ENCODE peak calls at places on chromosomes 5 and 9, in nine cellular contexts. One of them, this sample, is unnamed.

GRCh38 chr9:70352356-70352755 is 62.1 kb downstream of the KLF9 start:
- DNase-seq in CD4-positive, alpha-beta T cell: no peak
- DNase-seq in mesothelial cell of epicardium: no peak
- DNase-seq in fibroblast of the aortic adventitia: peak
- DNase-seq in HepG2: no peak
- DNase-seq in BJ: peak
- DNase-seq in GM06990: no peak
- DNase-seq in SK-N-SH: no peak
- DNase-seq in tibial artery: no peak
- DNase-seq in this sample: peak

GRCh38 chr9:28999806-29000205 is 1426.5 kb upstream of the C9orf72 start:
- DNase-seq in fibroblast of the aortic adventitia: no peak
- DNase-seq in BJ: no peak
- DNase-seq in SK-N-SH: no peak
- DNase-seq in CD4-positive, alpha-beta T cell: no peak
- DNase-seq in HepG2: no peak
- DNase-seq in GM06990: no peak
- DNase-seq in tibial artery: no peak
- DNase-seq in mesothelial cell of epicardium: no peak
- DNase-seq in this sample: no peak

GRCh38 chr9:16628421-16628820 is 242.0 kb downstream of the BNC2 start:
- DNase-seq in CD4-positive, alpha-beta T cell: no peak
- DNase-seq in fibroblast of the aortic adventitia: peak
- DNase-seq in GM06990: no peak
- DNase-seq in BJ: no peak
- DNase-seq in mesothelial cell of epicardium: no peak
- DNase-seq in tibial artery: no peak
- DNase-seq in HepG2: no peak
- DNase-seq in SK-N-SH: no peak
- DNase-seq in this sample: no peak

GRCh38 chr9:113219186-113219936 is 1.7 kb downstream of the FKBP15 start:
- DNase-seq in BJ: no peak
- DNase-seq in GM06990: peak
- DNase-seq in fibroblast of the aortic adventitia: no peak
- DNase-seq in tibial artery: no peak
- DNase-seq in mesothelial cell of epicardium: no peak
- DNase-seq in CD4-positive, alpha-beta T cell: no peak
- DNase-seq in HepG2: no peak
- DNase-seq in SK-N-SH: no peak
- DNase-seq in this sample: no peak

GRCh38 chr9:459491-460444 is 245.1 kb downstream of the DOCK8 start:
- DNase-seq in HepG2: no peak
- DNase-seq in tibial artery: no peak
- DNase-seq in BJ: no peak
- DNase-seq in CD4-positive, alpha-beta T cell: no peak
- DNase-seq in SK-N-SH: no peak
- DNase-seq in fibroblast of the aortic adventitia: no peak
- DNase-seq in GM06990: no peak
- DNase-seq in mesothelial cell of epicardium: no peak
- DNase-seq in this sample: no peak

GRCh38 chr9:88177343-88177742 is 39.1 kb upstream of the SPATA31C2 start:
- DNase-seq in fibroblast of the aortic adventitia: no peak
- DNase-seq in tibial artery: no peak
- DNase-seq in CD4-positive, alpha-beta T cell: no peak
- DNase-seq in GM06990: no peak
- DNase-seq in SK-N-SH: no peak
- DNase-seq in mesothelial cell of epicardium: no peak
- DNase-seq in BJ: no peak
- DNase-seq in HepG2: no peak
- DNase-seq in this sample: no peak

GRCh38 chr5:141641634-141642278 is 5.0 kb downstream of the RELL2 start:
- DNase-seq in BJ: no peak
- DNase-seq in fibroblast of the aortic adventitia: peak
- DNase-seq in CD4-positive, alpha-beta T cell: no peak
- DNase-seq in SK-N-SH: no peak
- DNase-seq in GM06990: no peak
- DNase-seq in mesothelial cell of epicardium: no peak
- DNase-seq in tibial artery: no peak
- DNase-seq in HepG2: no peak
- DNase-seq in this sample: no peak

GRCh38 chr9:15354713-15355112 is 47.7 kb upstream of the TTC39B start:
- DNase-seq in tibial artery: no peak
- DNase-seq in BJ: no peak
- DNase-seq in CD4-positive, alpha-beta T cell: no peak
- DNase-seq in HepG2: peak
- DNase-seq in SK-N-SH: no peak
- DNase-seq in fibroblast of the aortic adventitia: no peak
- DNase-seq in mesothelial cell of epicardium: no peak
- DNase-seq in GM06990: no peak
- DNase-seq in this sample: no peak

GRCh38 chr5:66230551-66230950 is 86.5 kb downstream of the SREK1 start:
- DNase-seq in GM06990: no peak
- DNase-seq in fibroblast of the aortic adventitia: no peak
- DNase-seq in SK-N-SH: no peak
- DNase-seq in mesothelial cell of epicardium: no peak
- DNase-seq in BJ: no peak
- DNase-seq in CD4-positive, alpha-beta T cell: no peak
- DNase-seq in tibial artery: no peak
- DNase-seq in HepG2: no peak
- DNase-seq in this sample: no peak

GRCh38 chr5:55485073-55485472 is 49.7 kb downstream of the PLPP1 start:
- DNase-seq in CD4-positive, alpha-beta T cell: no peak
- DNase-seq in fibroblast of the aortic adventitia: no peak
- DNase-seq in mesothelial cell of epicardium: no peak
- DNase-seq in BJ: no peak
- DNase-seq in SK-N-SH: no peak
- DNase-seq in GM06990: no peak
- DNase-seq in tibial artery: no peak
- DNase-seq in HepG2: no peak
- DNase-seq in this sample: no peak

GRCh38 chr9:97985058-97985861 is 2.1 kb downstream of the ANP32B start:
- DNase-seq in BJ: no peak
- DNase-seq in mesothelial cell of epicardium: no peak
- DNase-seq in HepG2: no peak
- DNase-seq in SK-N-SH: no peak
- DNase-seq in fibroblast of the aortic adventitia: peak
- DNase-seq in CD4-positive, alpha-beta T cell: peak
- DNase-seq in tibial artery: peak
- DNase-seq in GM06990: no peak
- DNase-seq in this sample: no peak

GRCh38 chr5:117812866-117813265 is 1175.5 kb downstream of the DTWD2 start:
- DNase-seq in tibial artery: no peak
- DNase-seq in SK-N-SH: no peak
- DNase-seq in fibroblast of the aortic adventitia: no peak
- DNase-seq in BJ: no peak
- DNase-seq in GM06990: no peak
- DNase-seq in HepG2: no peak
- DNase-seq in mesothelial cell of epicardium: no peak
- DNase-seq in CD4-positive, alpha-beta T cell: no peak
- DNase-seq in this sample: no peak

GRCh38 chr5:40681351-40682311 is 1.9 kb downstream of the PTGER4 start:
- DNase-seq in mesothelial cell of epicardium: no peak
- DNase-seq in SK-N-SH: peak
- DNase-seq in tibial artery: peak
- DNase-seq in CD4-positive, alpha-beta T cell: no peak
- DNase-seq in GM06990: peak
- DNase-seq in HepG2: no peak
- DNase-seq in BJ: no peak
- DNase-seq in fibroblast of the aortic adventitia: no peak
- DNase-seq in this sample: no peak

GRCh38 chr5:41414598-41414997 is 95.8 kb downstream of the PLCXD3 start:
- DNase-seq in CD4-positive, alpha-beta T cell: no peak
- DNase-seq in BJ: peak
- DNase-seq in tibial artery: no peak
- DNase-seq in GM06990: no peak
- DNase-seq in HepG2: peak
- DNase-seq in mesothelial cell of epicardium: no peak
- DNase-seq in fibroblast of the aortic adventitia: peak
- DNase-seq in SK-N-SH: no peak
- DNase-seq in this sample: peak

GRCh38 chr5:8683528-8683927 is 814.6 kb downstream of the MTRR start:
- DNase-seq in CD4-positive, alpha-beta T cell: no peak
- DNase-seq in mesothelial cell of epicardium: no peak
- DNase-seq in fibroblast of the aortic adventitia: no peak
- DNase-seq in tibial artery: no peak
- DNase-seq in BJ: no peak
- DNase-seq in HepG2: no peak
- DNase-seq in GM06990: no peak
- DNase-seq in SK-N-SH: no peak
- DNase-seq in this sample: no peak

GRCh38 chr5:608286-609087 is 3.7 kb upstream of the CEP72 start:
- DNase-seq in fibroblast of the aortic adventitia: no peak
- DNase-seq in tibial artery: peak
- DNase-seq in HepG2: no peak
- DNase-seq in BJ: no peak
- DNase-seq in SK-N-SH: no peak
- DNase-seq in mesothelial cell of epicardium: no peak
- DNase-seq in CD4-positive, alpha-beta T cell: no peak
- DNase-seq in GM06990: no peak
- DNase-seq in this sample: no peak

GRCh38 chr9:122354536-122355199 is 16.2 kb upstream of the PTGS1 start:
- DNase-seq in fibroblast of the aortic adventitia: no peak
- DNase-seq in tibial artery: no peak
- DNase-seq in HepG2: no peak
- DNase-seq in CD4-positive, alpha-beta T cell: no peak
- DNase-seq in BJ: no peak
- DNase-seq in GM06990: no peak
- DNase-seq in mesothelial cell of epicardium: no peak
- DNase-seq in SK-N-SH: no peak
- DNase-seq in this sample: no peak

GRCh38 chr9:122350577-122351355 is 20.1 kb upstream of the PTGS1 start:
- DNase-seq in tibial artery: peak
- DNase-seq in BJ: no peak
- DNase-seq in CD4-positive, alpha-beta T cell: peak
- DNase-seq in GM06990: peak
- DNase-seq in fibroblast of the aortic adventitia: peak
- DNase-seq in mesothelial cell of epicardium: peak
- DNase-seq in HepG2: peak
- DNase-seq in SK-N-SH: peak
- DNase-seq in this sample: peak

GRCh38 chr9:122360891-122361290 is 9.9 kb upstream of the PTGS1 start:
- DNase-seq in mesothelial cell of epicardium: no peak
- DNase-seq in CD4-positive, alpha-beta T cell: no peak
- DNase-seq in HepG2: no peak
- DNase-seq in fibroblast of the aortic adventitia: peak
- DNase-seq in GM06990: no peak
- DNase-seq in BJ: no peak
- DNase-seq in tibial artery: no peak
- DNase-seq in SK-N-SH: no peak
- DNase-seq in this sample: no peak

GRCh38 chr9:122355336-122355875 is 15.4 kb upstream of the PTGS1 start:
- DNase-seq in GM06990: no peak
- DNase-seq in tibial artery: no peak
- DNase-seq in BJ: no peak
- DNase-seq in CD4-positive, alpha-beta T cell: no peak
- DNase-seq in SK-N-SH: no peak
- DNase-seq in fibroblast of the aortic adventitia: no peak
- DNase-seq in mesothelial cell of epicardium: no peak
- DNase-seq in HepG2: no peak
- DNase-seq in this sample: no peak

DNA sequence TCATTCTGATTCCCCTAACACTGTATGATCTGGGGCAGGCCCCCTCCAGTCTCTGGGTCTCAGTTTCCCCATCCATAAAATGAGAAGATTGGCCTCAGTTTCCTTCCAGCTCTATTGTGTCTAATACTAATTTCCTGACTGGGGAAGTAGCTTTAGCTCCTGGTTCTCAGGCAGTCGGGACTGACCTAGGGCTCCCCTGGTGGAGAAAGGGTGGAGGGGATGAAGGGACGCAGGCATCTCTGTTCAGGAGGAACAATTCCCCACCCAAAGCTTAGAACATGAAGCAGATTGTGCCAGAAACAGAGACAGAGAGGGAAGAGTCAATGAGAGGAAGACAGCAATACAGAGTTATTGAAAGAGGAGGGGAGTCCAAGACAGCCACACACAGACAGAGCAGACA is 14.2 kb upstream of the PTGS1 start:
- DNase-seq in tibial artery: no peak
- DNase-seq in GM06990: no peak
- DNase-seq in mesothelial cell of epicardium: no peak
- DNase-seq in SK-N-SH: no peak
- DNase-seq in HepG2: no peak
- DNase-seq in BJ: no peak
- DNase-seq in fibroblast of the aortic adventitia: no peak
- DNase-seq in CD4-positive, alpha-beta T cell: no peak
- DNase-seq in this sample: no peak
- TF ChIP-seq CTCF in tibial artery: no peak
- TF ChIP-seq CTCF in GM06990: peak
- TF ChIP-seq CTCF in mesothelial cell of epicardium: peak
- TF ChIP-seq CTCF in SK-N-SH: peak
- TF ChIP-seq CTCF in HepG2: peak
- TF ChIP-seq CTCF in BJ: peak
- TF ChIP-seq CTCF in fibroblast of the aortic adventitia: peak
- TF ChIP-seq CTCF in CD4-positive, alpha-beta T cell: no peak
- TF ChIP-seq CTCF in this sample: peak

GRCh38 chr5:158634713-158635112 is 465.0 kb downstream of the EBF1 start:
- DNase-seq in BJ: peak
- DNase-seq in SK-N-SH: no peak
- DNase-seq in tibial artery: no peak
- DNase-seq in CD4-positive, alpha-beta T cell: no peak
- DNase-seq in fibroblast of the aortic adventitia: peak
- DNase-seq in mesothelial cell of epicardium: no peak
- DNase-seq in HepG2: no peak
- DNase-seq in GM06990: no peak
- DNase-seq in this sample: no peak
- TF ChIP-seq CTCF in BJ: no peak
- TF ChIP-seq CTCF in SK-N-SH: no peak
- TF ChIP-seq CTCF in tibial artery: no peak
- TF ChIP-seq CTCF in CD4-positive, alpha-beta T cell: no peak
- TF ChIP-seq CTCF in fibroblast of the aortic adventitia: no peak
- TF ChIP-seq CTCF in mesothelial cell of epicardium: no peak
- TF ChIP-seq CTCF in HepG2: no peak
- TF ChIP-seq CTCF in GM06990: no peak
- TF ChIP-seq CTCF in this sample: no peak

GRCh38 chr5:153496835-153497234 is 6.4 kb downstream of the GRIA1 start:
- DNase-seq in tibial artery: no peak
- DNase-seq in SK-N-SH: peak
- DNase-seq in GM06990: no peak
- DNase-seq in CD4-positive, alpha-beta T cell: no peak
- DNase-seq in HepG2: no peak
- DNase-seq in fibroblast of the aortic adventitia: peak
- DNase-seq in BJ: no peak
- DNase-seq in mesothelial cell of epicardium: no peak
- DNase-seq in this sample: no peak
- TF ChIP-seq CTCF in tibial artery: peak
- TF ChIP-seq CTCF in SK-N-SH: peak
- TF ChIP-seq CTCF in GM06990: peak
- TF ChIP-seq CTCF in CD4-positive, alpha-beta T cell: no peak
- TF ChIP-seq CTCF in HepG2: peak
- TF ChIP-seq CTCF in fibroblast of the aortic adventitia: peak
- TF ChIP-seq CTCF in BJ: peak
- TF ChIP-seq CTCF in mesothelial cell of epicardium: peak
- TF ChIP-seq CTCF in this sample: peak

DNA sequence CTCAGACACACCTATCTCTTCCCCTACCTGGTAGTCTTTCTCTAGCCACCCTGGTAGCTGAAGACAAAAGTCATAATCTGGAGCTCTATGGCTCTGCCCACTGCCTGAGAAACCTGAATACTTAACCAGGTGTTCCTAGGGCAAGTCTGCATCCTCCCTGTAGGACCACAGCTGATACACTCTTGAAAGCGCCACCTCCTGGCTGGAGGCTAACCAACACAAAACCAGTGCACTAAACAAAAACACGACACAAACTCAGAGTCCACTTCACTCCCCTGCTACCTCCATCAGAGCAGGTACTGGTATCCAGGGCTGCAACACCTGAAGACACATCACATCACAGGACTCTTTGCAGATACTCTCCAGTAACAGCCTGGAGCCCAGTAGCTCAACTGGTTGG is 84.6 kb upstream of the ANXA1 start:
- DNase-seq in fibroblast of the aortic adventitia: no peak
- DNase-seq in BJ: no peak
- DNase-seq in HepG2: no peak
- DNase-seq in CD4-positive, alpha-beta T cell: no peak
- DNase-seq in GM06990: no peak
- DNase-seq in tibial artery: no peak
- DNase-seq in mesothelial cell of epicardium: no peak
- DNase-seq in SK-N-SH: no peak
- DNase-seq in this sample: no peak
- TF ChIP-seq CTCF in fibroblast of the aortic adventitia: no peak
- TF ChIP-seq CTCF in BJ: no peak
- TF ChIP-seq CTCF in HepG2: peak
- TF ChIP-seq CTCF in CD4-positive, alpha-beta T cell: no peak
- TF ChIP-seq CTCF in GM06990: peak
- TF ChIP-seq CTCF in tibial artery: no peak
- TF ChIP-seq CTCF in mesothelial cell of epicardium: no peak
- TF ChIP-seq CTCF in SK-N-SH: peak
- TF ChIP-seq CTCF in this sample: no peak